ENCODE peak calls at places on chromosomes 16 and 17, in four cellular contexts. B is mesendoderm, J is neuronal stem cell, Q is H1. H is an unnamed sample. For H3K79me1, the result is how much of the 10 kb centered on the place peaks cover.

GRCh38 chr17:65592131-65592965 is 30.9 kb upstream of the AXIN2 start:
- DNase-seq in Q (no peak), B (no peak), J (no peak), H (peak)

GRCh38 chr17:78862073-78863023 is 21.7 kb upstream of the USP36 start:
- DNase-seq in B (peak), J (no peak), Q (no peak), H (no peak)

GRCh38 chr17:38745545-38745944 is 2.6 kb downstream of the PCGF2 start:
- DNase-seq in J (no peak), Q (no peak), B (no peak), H (no peak)

GRCh38 chr17:77898521-77899434 is 59.7 kb upstream of the TNRC6C start:
- DNase-seq in Q (no peak), J (no peak), B (no peak), H (no peak)

GRCh38 chr16:47028767-47029377 is 55.4 kb upstream of the DNAJA2 start:
- DNase-seq in B (no peak), Q (no peak), J (no peak), H (no peak)

GRCh38 chr16:48511071-48511540 is 98.9 kb downstream of the N4BP1 start:
- DNase-seq in J (no peak), Q (no peak), B (peak), H (no peak)

GRCh38 chr16:83603981-83604570 is 203.7 kb upstream of the HSBP1 start:
- DNase-seq in J (no peak), B (no peak), Q (peak), H (peak)

GRCh38 chr17:30790279-30790678 is 34.2 kb downstream of the CRLF3 start:
- DNase-seq in J (no peak), Q (no peak), B (no peak), H (no peak)

GRCh38 chr16:22162658-22163009 is 328 bp downstream of the SDR42E2 start:
- DNase-seq in J (no peak), B (no peak), Q (no peak), H (no peak)

GRCh38 chr16:57807968-57808528 is 5.8 kb upstream of the KIFC3 start:
- DNase-seq in B (peak), Q (peak), J (no peak), H (peak)

GRCh38 chr16:12679660-12680272 is 123.9 kb downstream of the CPPED1 start:
- DNase-seq in J (no peak), Q (no peak), B (peak), H (no peak)

GRCh38 chr16:84712138-84712671 is 12.4 kb downstream of the USP10 start:
- DNase-seq in B (no peak), Q (no peak), J (no peak), H (no peak)

GRCh38 chr17:7063518-7064094 is 16.4 kb downstream of the CLEC10A start:
- DNase-seq in B (no peak), Q (no peak), J (no peak), H (no peak)

GRCh38 chr17:4177732-4178131 is 34.7 kb downstream of the CYB5D2 start:
- DNase-seq in B (no peak), J (no peak), Q (no peak), H (no peak)

GRCh38 chr16:84277244-84277823 is 17.3 kb upstream of the WFDC1 start:
- DNase-seq in Q (peak), B (peak), J (peak), H (peak)

GRCh38 chr17:42536372-42537155 is 523 bp downstream of the NAGLU start:
- DNase-seq in J (no peak), Q (peak), B (peak), H (peak)

GRCh38 chr16:56357291-56357764 is 68.0 kb downstream of the AMFR start:
- DNase-seq in J (no peak), Q (peak), B (peak), H (peak)

GRCh38 chr16:23508589-23509440 is 1.5 kb downstream of the GGA2 start:
- DNase-seq in Q (peak), B (peak), J (no peak), H (peak)

GRCh38 chr16:11306997-11307638 is 26.0 kb upstream of the PRM1 start:
- DNase-seq in B (no peak), Q (no peak), J (no peak), H (no peak)

GRCh38 chr17:16328997-16329396 is 24.3 kb downstream of the CENPV start:
- DNase-seq in Q (no peak), J (no peak), B (peak), H (no peak)

GRCh38 chr17:61579961-61580360 is 11.1 kb downstream of the NACA2 start:
- DNase-seq in Q (no peak), J (no peak), B (no peak), H (no peak)

GRCh38 chr16:67431077-67431804 is at the start of gene HSD11B2:
- DNase-seq in J (peak), Q (peak), B (peak), H (peak)

GRCh38 chr16:67433131-67433719 is 2.3 kb downstream of the HSD11B2 start:
- DNase-seq in J (no peak), Q (no peak), B (no peak), H (no peak)

GRCh38 chr16:67431805-67432476 is 1.0 kb downstream of the HSD11B2 start:
- DNase-seq in B (peak), J (peak), Q (no peak), H (peak)

GRCh38 chr16:67430504-67431076 is 331 bp upstream of the HSD11B2 start:
- DNase-seq in J (peak), B (no peak), Q (peak), H (no peak)

GRCh38 chr16:67432491-67432890 is 1.6 kb downstream of the HSD11B2 start:
- DNase-seq in J (no peak), Q (no peak), B (no peak), H (no peak)
- H3K27ac ChIP-seq in J (no peak), Q (peak), B (no peak), H (no peak)

DNA sequence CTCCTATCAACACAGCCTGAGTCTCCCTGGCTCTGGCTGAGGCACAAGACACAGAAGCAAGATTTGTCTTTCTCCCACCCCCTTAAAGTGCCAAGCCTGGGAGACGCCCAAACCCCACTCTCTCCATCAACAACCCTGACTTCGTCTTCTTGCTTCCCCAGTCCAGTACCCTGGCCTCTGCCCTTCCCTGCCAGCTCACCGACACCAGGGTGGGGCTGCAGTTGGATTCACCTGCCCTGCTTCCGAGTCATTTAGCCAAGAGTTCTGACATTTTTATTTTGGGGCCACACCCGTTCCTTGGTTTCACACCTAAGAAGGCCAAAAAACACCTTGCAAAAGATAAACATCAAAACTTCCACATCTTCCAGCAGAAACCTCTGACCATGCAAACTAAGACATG is 41.7 kb upstream of the GFOD2 start:
- DNase-seq in Q (no peak), J (no peak), B (no peak), H (no peak)
- H3K79me1 ChIP-seq in Q (under half), J (under half), B (under half), H (under half)

GRCh38 chr16:69924041-69924775 is 26.9 kb upstream of the CLEC18A start:
- DNase-seq in B (no peak), J (no peak), Q (no peak), H (no peak)
- H2BK15ac ChIP-seq in B (no peak), J (no peak), Q (no peak), H (no peak)

GRCh38 chr16:20678242-20678641 is 19.2 kb downstream of the ACSM1 start:
- DNase-seq in B (no peak), J (no peak), Q (no peak), H (no peak)

GRCh38 chr16:20675488-20676267 is 21.8 kb downstream of the ACSM1 start:
- DNase-seq in B (peak), Q (peak), J (no peak), H (peak)

GRCh38 chr16:20674684-20675487 is 22.6 kb downstream of the ACSM1 start:
- DNase-seq in J (no peak), B (peak), Q (peak), H (no peak)

GRCh38 chr16:20676867-20677266 is 20.6 kb downstream of the ACSM1 start:
- DNase-seq in Q (no peak), J (no peak), B (peak), H (no peak)

GRCh38 chr16:20676268-20676828 is 21.1 kb downstream of the ACSM1 start:
- DNase-seq in J (no peak), Q (no peak), B (no peak), H (no peak)
- H3K27ac ChIP-seq in J (no peak), Q (no peak), B (peak), H (no peak)

GRCh38 chr16:15044286-15044685 is 11.6 kb downstream of the NTAN1 start:
- DNase-seq in Q (no peak), B (no peak), J (no peak), H (no peak)

GRCh38 chr16:15041260-15042011 is 14.4 kb downstream of the NTAN1 start:
- DNase-seq in Q (no peak), J (no peak), B (peak), H (peak)

GRCh38 chr16:15046692-15047376 is 9.0 kb downstream of the NTAN1 start:
- DNase-seq in J (no peak), Q (no peak), B (no peak), H (no peak)

GRCh38 chr16:15038689-15039088 is 17.2 kb downstream of the NTAN1 start:
- DNase-seq in B (no peak), Q (no peak), J (no peak), H (no peak)

DNA sequence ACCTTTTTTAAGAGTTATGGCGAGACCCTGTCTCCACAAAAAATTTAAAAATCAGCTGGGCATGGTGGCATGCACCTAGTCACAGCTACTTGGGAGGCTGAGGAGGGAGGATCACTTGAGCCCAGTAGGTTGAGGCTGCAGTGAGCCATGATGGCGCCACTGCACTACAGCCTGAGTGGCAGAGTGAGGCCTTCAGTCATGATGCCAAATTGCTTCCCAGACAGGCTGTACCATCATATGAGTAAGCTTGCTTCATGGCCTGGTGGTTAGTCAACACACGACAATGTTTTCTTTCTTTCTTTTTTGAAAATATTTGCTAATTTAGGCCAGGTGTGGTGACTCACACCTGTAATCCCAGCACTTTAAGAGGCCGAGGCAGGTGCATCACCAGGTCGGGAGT is 12.5 kb downstream of the NTAN1 start:
- DNase-seq in B (no peak), J (no peak), Q (no peak), H (no peak)
- H3K79me1 ChIP-seq in B (under half), J (under half), Q (under half), H (under half)

DNA sequence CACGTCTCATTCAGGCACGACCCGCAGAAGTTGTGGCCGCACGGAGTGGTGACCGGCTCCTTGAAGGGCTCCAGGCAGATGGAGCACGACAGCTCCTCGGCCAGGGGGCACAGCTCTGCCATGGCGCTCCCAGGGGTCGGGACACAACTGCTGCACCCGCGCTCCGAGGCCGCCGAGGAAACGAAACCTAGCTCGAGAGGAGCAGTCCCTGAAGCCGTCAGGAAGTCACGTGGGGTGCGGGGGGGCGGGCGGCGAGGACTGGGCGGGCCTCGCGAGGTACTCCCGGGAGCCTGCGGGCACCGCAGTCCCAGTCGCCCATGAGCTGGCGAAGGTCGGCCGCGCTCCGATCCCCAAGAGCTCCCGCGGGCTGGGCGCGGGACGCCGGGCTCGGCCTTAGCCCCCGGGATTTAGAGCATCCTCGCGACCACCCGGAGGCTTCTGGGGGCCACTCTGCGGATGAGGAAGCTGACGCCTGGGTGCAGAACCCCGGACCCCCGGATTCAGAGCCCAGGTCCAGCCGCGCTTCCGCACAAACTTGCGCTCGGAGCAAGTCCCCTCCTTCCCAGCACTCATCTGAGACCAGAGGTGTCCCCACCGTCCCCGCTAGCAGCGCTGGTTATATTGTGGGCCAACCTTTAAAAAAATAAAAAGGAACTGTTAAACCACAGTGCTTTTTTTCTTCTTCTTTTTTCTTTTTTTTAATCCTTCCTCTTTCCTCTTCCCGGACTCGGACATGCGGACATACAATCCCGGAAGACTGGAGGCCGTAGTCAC is at the start of gene TRIM25:
- DNase-seq in B (peak), J (peak), Q (peak), H (peak)
- H2BK15ac ChIP-seq in B (no peak), J (peak), Q (peak), H (no peak)

GRCh38 chr16:1311738-1312458 is 2.5 kb downstream of the UBE2I start:
- DNase-seq in J (no peak), Q (no peak), B (no peak), H (no peak)
- H3K27ac ChIP-seq in J (no peak), Q (peak), B (no peak), H (no peak)

DNA sequence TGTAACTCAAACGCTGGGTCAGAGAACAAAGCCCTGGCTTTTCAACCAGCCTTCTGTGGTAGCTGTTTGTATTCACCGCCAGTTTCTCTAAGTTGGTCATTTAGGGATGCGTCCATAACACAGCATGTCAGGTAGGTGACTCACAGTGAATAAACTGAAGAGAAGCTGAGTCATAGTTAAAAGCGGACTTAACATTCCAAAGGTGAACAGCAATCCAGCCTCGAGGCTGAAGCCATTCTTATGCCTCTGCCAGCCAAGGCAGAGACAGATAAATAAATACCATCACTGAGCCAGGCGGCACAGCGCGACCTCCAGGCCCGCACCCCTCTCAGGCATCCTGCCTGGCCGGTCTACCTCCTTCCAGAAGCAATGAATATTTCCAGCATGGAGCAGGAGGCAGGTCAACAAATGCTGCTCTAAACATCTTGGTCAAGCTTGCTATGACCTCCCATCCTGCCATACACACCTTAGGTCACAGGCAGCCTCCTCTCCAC is 12.4 kb upstream of the CACNG4 start:
- DNase-seq in J (no peak), Q (no peak), B (peak), H (peak)
- H3K79me1 ChIP-seq in J (under half), Q (under half), B (under half), H (under half)

GRCh38 chr16:9053006-9053601 is 38.3 kb upstream of the HAPSTR1 start:
- DNase-seq in B (peak), Q (peak), J (peak), H (peak)

GRCh38 chr16:9055661-9056060 is 35.8 kb upstream of the HAPSTR1 start:
- DNase-seq in Q (no peak), B (no peak), J (no peak), H (no peak)

GRCh38 chr16:9055115-9055514 is 36.3 kb upstream of the HAPSTR1 start:
- DNase-seq in Q (no peak), J (no peak), B (no peak), H (no peak)

GRCh38 chr16:9056061-9056460 is 35.4 kb upstream of the HAPSTR1 start:
- DNase-seq in B (no peak), Q (no peak), J (no peak), H (no peak)

GRCh38 chr16:9054460-9054859 is 37.0 kb upstream of the HAPSTR1 start:
- DNase-seq in J (no peak), Q (no peak), B (no peak), H (no peak)
- H2BK15ac ChIP-seq in J (no peak), Q (no peak), B (no peak), H (no peak)

GRCh38 chr17:45244725-45245656 is 16.9 kb downstream of the SPATA32 start:
- DNase-seq in J (no peak), B (no peak), Q (no peak), H (no peak)

GRCh38 chr17:45246861-45247428 is 14.9 kb downstream of the SPATA32 start:
- DNase-seq in J (peak), Q (peak), B (peak), H (peak)

GRCh38 chr17:45246338-45246737 is 15.6 kb downstream of the SPATA32 start:
- DNase-seq in J (no peak), B (no peak), Q (no peak), H (no peak)

GRCh38 chr17:45248132-45248936 is 13.6 kb downstream of the SPATA32 start:
- DNase-seq in Q (no peak), J (peak), B (peak), H (peak)

DNA sequence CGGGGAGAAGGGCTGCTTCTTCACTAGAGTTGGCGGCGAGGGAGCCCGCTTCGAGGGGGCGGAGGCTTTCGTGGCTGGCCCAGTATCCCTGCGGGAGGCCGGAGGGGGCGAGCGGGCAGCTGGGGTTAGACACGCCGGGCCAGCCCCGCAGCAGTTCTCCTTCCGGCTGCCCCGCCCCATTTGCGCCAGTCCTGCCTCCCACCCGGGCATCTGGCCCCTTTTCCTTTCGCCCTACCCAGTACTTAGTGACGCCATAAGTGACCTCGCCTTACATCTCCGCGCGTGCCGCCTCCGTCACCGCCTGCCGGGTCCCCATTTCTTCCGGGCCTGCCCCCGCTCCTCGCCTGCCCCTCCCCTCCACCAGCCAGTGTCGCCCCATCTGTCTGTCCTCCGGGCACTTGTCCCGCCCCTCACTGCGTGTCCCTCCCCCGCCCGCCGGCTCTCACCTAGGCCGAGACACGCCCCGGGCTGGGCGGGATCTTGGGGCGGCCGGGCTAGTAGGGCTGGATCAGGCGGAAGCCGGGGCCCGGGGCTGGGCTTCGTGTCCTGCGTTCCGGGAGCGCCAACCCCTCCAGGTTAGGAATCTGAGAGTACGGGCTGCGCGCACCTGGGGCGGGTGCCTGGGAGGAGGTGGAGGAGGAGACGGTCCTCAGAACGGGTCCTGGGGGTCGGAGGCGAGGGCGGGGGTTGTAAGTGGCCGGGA is 14.3 kb downstream of the SPATA32 start:
- DNase-seq in J (peak), Q (peak), B (peak), H (peak)
- H3K27ac ChIP-seq in J (peak), Q (peak), B (peak), H (no peak)

H was measured in H9.